ENCODE peak calls at places on chromosome 1, in nine cellular contexts. T, E, Z, S, F, K, R, Y and C are unnamed samples.

GRCh38 chr1:170711682-170712081 is 47.8 kb downstream of the PRRX1 start:
- DNase-seq in R (no peak), T (no peak), F (no peak), K (no peak), S (no peak), Y (no peak), Z (no peak), E (no peak), C (no peak)

GRCh38 chr1:168372307-168372706 is 91.6 kb downstream of the TBX19 start:
- DNase-seq in F (no peak), Z (peak; percentile 19), E (no peak), K (no peak), Y (no peak), S (no peak), T (no peak), R (no peak), C (no peak)

GRCh38 chr1:24308365-24309015 is 10.7 kb upstream of the GRHL3 start:
- DNase-seq in R (no peak), Z (no peak), E (no peak), F (no peak), K (no peak), T (no peak), Y (no peak), S (no peak), C (no peak)

GRCh38 chr1:7506677-7507619 is 264.1 kb upstream of the VAMP3 start:
- DNase-seq in E (no peak), F (no peak), R (no peak), S (no peak), K (no peak), T (no peak), Z (no peak), Y (no peak), C (no peak)

GRCh38 chr1:52424757-52425265 is 20.4 kb downstream of the PRPF38A start:
- DNase-seq in S (no peak), Z (no peak), F (no peak), E (no peak), K (no peak), Y (no peak), R (no peak), T (no peak), C (no peak)

GRCh38 chr1:93735722-93736121 is 54.1 kb upstream of the BCAR3 start:
- DNase-seq in Y (no peak), K (no peak), E (no peak), R (no peak), F (no peak), Z (no peak), T (no peak), S (no peak), C (no peak)

GRCh38 chr1:225508538-225509375 is 80.9 kb upstream of the LBR start:
- DNase-seq in F (no peak), K (no peak), S (no peak), Y (no peak), Z (peak; percentile 93), T (no peak), R (peak; percentile 85), E (peak; percentile 63), C (no peak)

GRCh38 chr1:109933856-109934711 is 23.4 kb downstream of the CSF1 start:
- DNase-seq in F (no peak), T (no peak), K (peak; percentile 6), S (peak; percentile 48), R (no peak), Y (no peak), Z (no peak), E (peak; percentile 39), C (no peak)

GRCh38 chr1:145912128-145912641 is 2.3 kb upstream of the ITGA10 start:
- DNase-seq in T (no peak), R (no peak), F (no peak), E (no peak), Y (no peak), K (no peak), S (no peak), Z (no peak), C (no peak)

GRCh38 chr1:228015276-228016180 is 8.7 kb downstream of the WNT3A start:
- DNase-seq in T (no peak), K (no peak), E (no peak), S (no peak), F (no peak), R (no peak), Y (peak; percentile 3), Z (no peak), C (no peak)

GRCh38 chr1:44040418-44040817 is 9.2 kb upstream of the SLC6A9 start:
- DNase-seq in T (no peak), S (no peak), R (no peak), Y (no peak), Z (no peak), E (no peak), F (no peak), K (no peak), C (no peak)

GRCh38 chr1:3652538-3653285 is 396 bp downstream of the TP73 start:
- DNase-seq in Z (no peak), F (no peak), K (no peak), T (no peak), S (no peak), E (no peak), R (peak; percentile 9), Y (no peak), C (peak; percentile 58)

GRCh38 chr1:93629101-93630059 is 52.3 kb downstream of the BCAR3 start:
- DNase-seq in Y (no peak), E (peak; percentile 49), F (peak; percentile 18), R (peak; percentile 76), Z (peak; percentile 87), T (no peak), K (peak; percentile 62), S (peak; percentile 51), C (peak; percentile 41)

GRCh38 chr1:233359431-233359830 is 31.9 kb downstream of the MAP3K21 start:
- DNase-seq in F (no peak), Z (no peak), Y (no peak), K (no peak), S (no peak), E (peak; percentile 93), R (peak; percentile 76), T (no peak), C (no peak)